ENCODE peak calls at places on chromosome 12, in six cellular contexts. B is cardiac fibroblast, J is choroid plexus epithelial cell, Y is BE2C, M is neural crest cell, H is epithelial cell of esophagus. F is an unnamed sample.

GRCh38 chr12:81797100-81797499 is 38.0 kb upstream of the PPFIA2 start:
- DNase-seq in B (peak), J (peak), Y (no peak), M (no peak), H (peak), F (no peak)

GRCh38 chr12:58359084-58359483 is 417.7 kb downstream of the ATP23 start:
- DNase-seq in B (peak), J (no peak), Y (no peak), M (no peak), H (no peak), F (no peak)

GRCh38 chr12:7864751-7865150 is 8.0 kb downstream of the SLC2A14 start:
- DNase-seq in B (no peak), J (no peak), Y (no peak), M (no peak), H (no peak), F (no peak)

GRCh38 chr12:59548930-59549329 is 46.9 kb upstream of the SLC16A7 start:
- DNase-seq in B (no peak), J (no peak), Y (no peak), M (no peak), H (no peak), F (no peak)

GRCh38 chr12:130194154-130194553 is 31.9 kb downstream of the FZD10 start:
- DNase-seq in B (no peak), J (no peak), Y (no peak), M (no peak), H (no peak), F (no peak)

GRCh38 chr12:104742551-104742961 is 215.5 kb downstream of the SLC41A2 start:
- DNase-seq in B (no peak), J (no peak), Y (peak), M (no peak), H (no peak), F (no peak)

GRCh38 chr12:2416158-2416557 is 363.4 kb downstream of the CACNA1C start:
- DNase-seq in B (no peak), J (no peak), Y (no peak), M (no peak), H (no peak), F (no peak)

GRCh38 chr12:5493018-5493417 is 61.1 kb downstream of the NTF3 start:
- DNase-seq in B (no peak), J (no peak), Y (no peak), M (no peak), H (no peak), F (no peak)

GRCh38 chr12:68331869-68332725 is at the start of gene MDM1:
- DNase-seq in B (peak), J (peak), Y (peak), M (peak), H (peak), F (peak)

GRCh38 chr12:5204271-5204670 is 160.6 kb downstream of the KCNA5 start:
- DNase-seq in B (no peak), J (no peak), Y (no peak), M (no peak), H (no peak), F (peak)

GRCh38 chr12:4857472-4858291 is 52.0 kb upstream of the KCNA1 start:
- DNase-seq in B (peak), J (peak), Y (peak), M (peak), H (peak), F (peak)

GRCh38 chr12:87280356-87280755 is 748.8 kb downstream of the C12orf50 start:
- DNase-seq in B (no peak), J (no peak), Y (no peak), M (no peak), H (no peak), F (no peak)

GRCh38 chr12:13794706-13795105 is 186.7 kb downstream of the GRIN2B start:
- DNase-seq in B (no peak), J (no peak), Y (no peak), M (no peak), H (no peak), F (no peak)

GRCh38 chr12:34124608-34125007 is 102.3 kb downstream of the ALG10 start:
- DNase-seq in B (no peak), J (no peak), Y (no peak), M (no peak), H (no peak), F (no peak)

GRCh38 chr12:25550186-25550585 is 2.9 kb downstream of the LMNTD1 start:
- DNase-seq in B (no peak), J (peak), Y (no peak), M (no peak), H (peak), F (no peak)

GRCh38 chr12:15163577-15163976 is 57.6 kb downstream of the RERG start:
- DNase-seq in B (no peak), J (peak), Y (no peak), M (no peak), H (no peak), F (no peak)

GRCh38 chr12:87185367-87185766 is 843.8 kb downstream of the C12orf50 start:
- DNase-seq in B (no peak), J (no peak), Y (no peak), M (no peak), H (no peak), F (no peak)

GRCh38 chr12:119693006-119693405 is 25.1 kb downstream of the PRKAB1 start:
- DNase-seq in B (peak), J (no peak), Y (peak), M (no peak), H (no peak), F (no peak)

GRCh38 chr12:12736759-12737676 is 19.9 kb downstream of the CDKN1B start:
- DNase-seq in B (peak), J (peak), Y (peak), M (no peak), H (peak), F (no peak)

GRCh38 chr12:42511656-42512055 is 77.9 kb downstream of the PRICKLE1 start:
- DNase-seq in B (no peak), J (no peak), Y (no peak), M (no peak), H (no peak), F (no peak)

GRCh38 chr12:79988368-79988767 is 53.5 kb upstream of the PPP1R12A start:
- DNase-seq in B (peak), J (peak), Y (no peak), M (no peak), H (no peak), F (no peak)

GRCh38 chr12:64652346-64652745 is 42.1 kb downstream of the RASSF3 start:
- DNase-seq in B (no peak), J (no peak), Y (no peak), M (no peak), H (no peak), F (no peak)

GRCh38 chr12:124872068-124872719 is 8.5 kb upstream of the SCARB1 start:
- DNase-seq in B (no peak), J (no peak), Y (no peak), M (no peak), H (no peak), F (no peak)

GRCh38 chr12:1920436-1920835 is 2.0 kb upstream of the CACNA2D4 start:
- DNase-seq in B (no peak), J (no peak), Y (no peak), M (no peak), H (no peak), F (no peak)

GRCh38 chr12:53497461-53497860 is 1.8 kb downstream of the MAP3K12 start:
- DNase-seq in B (no peak), J (no peak), Y (no peak), M (no peak), H (no peak), F (no peak)

GRCh38 chr12:47881826-47882427 is 22.9 kb downstream of the VDR start:
- DNase-seq in B (peak), J (peak), Y (no peak), M (no peak), H (peak), F (no peak)

GRCh38 chr12:12452326-12452725 is 95.4 kb downstream of the BORCS5 start:
- DNase-seq in B (no peak), J (no peak), Y (no peak), M (no peak), H (no peak), F (no peak)

GRCh38 chr12:102675672-102676071 is 195.3 kb upstream of the IGF1 start:
- DNase-seq in B (no peak), J (peak), Y (no peak), M (no peak), H (no peak), F (no peak)

GRCh38 chr12:124863409-124864325 is at the start of gene SCARB1:
- DNase-seq in B (peak), J (peak), Y (peak), M (peak), H (peak), F (peak)

GRCh38 chr12:10722905-10723866 is at the start of gene YBX3:
- DNase-seq in B (peak), J (peak), Y (no peak), M (peak), H (peak), F (peak)

GRCh38 chr12:117486840-117487659 is 125.6 kb upstream of the NOS1 start:
- DNase-seq in B (no peak), J (no peak), Y (no peak), M (no peak), H (peak), F (no peak)

GRCh38 chr12:77099799-77100198 is 34.4 kb upstream of the E2F7 start:
- DNase-seq in B (no peak), J (no peak), Y (no peak), M (no peak), H (no peak), F (no peak)

GRCh38 chr12:2358986-2359658 is 306.3 kb downstream of the CACNA1C start:
- DNase-seq in B (no peak), J (peak), Y (no peak), M (no peak), H (no peak), F (no peak)

GRCh38 chr12:75766263-75767160 is 255.1 kb upstream of the KRR1 start:
- DNase-seq in B (peak), J (peak), Y (no peak), M (no peak), H (peak), F (no peak)

GRCh38 chr12:57521475-57522018 is 1.1 kb upstream of the MBD6 start:
- DNase-seq in B (peak), J (peak), Y (peak), M (peak), H (peak), F (no peak)

GRCh38 chr12:70049596-70050360 is 193.5 kb upstream of the CNOT2 start:
- DNase-seq in B (no peak), J (no peak), Y (no peak), M (no peak), H (peak), F (no peak)

GRCh38 chr12:101920906-101921305 is 43.5 kb downstream of the DRAM1 start:
- DNase-seq in B (no peak), J (no peak), Y (no peak), M (no peak), H (no peak), F (no peak)

GRCh38 chr12:131493068-131493826 is 217.6 kb upstream of the SFSWAP start:
- DNase-seq in B (no peak), J (no peak), Y (no peak), M (no peak), H (no peak), F (no peak)

GRCh38 chr12:93572712-93573551 is 457 bp downstream of the SOCS2 start:
- DNase-seq in B (peak), J (peak), Y (peak), M (peak), H (peak), F (no peak)

GRCh38 chr12:42130670-42131402 is 13.8 kb downstream of the GXYLT1 start:
- DNase-seq in B (peak), J (peak), Y (no peak), M (no peak), H (peak), F (no peak)

DNA sequence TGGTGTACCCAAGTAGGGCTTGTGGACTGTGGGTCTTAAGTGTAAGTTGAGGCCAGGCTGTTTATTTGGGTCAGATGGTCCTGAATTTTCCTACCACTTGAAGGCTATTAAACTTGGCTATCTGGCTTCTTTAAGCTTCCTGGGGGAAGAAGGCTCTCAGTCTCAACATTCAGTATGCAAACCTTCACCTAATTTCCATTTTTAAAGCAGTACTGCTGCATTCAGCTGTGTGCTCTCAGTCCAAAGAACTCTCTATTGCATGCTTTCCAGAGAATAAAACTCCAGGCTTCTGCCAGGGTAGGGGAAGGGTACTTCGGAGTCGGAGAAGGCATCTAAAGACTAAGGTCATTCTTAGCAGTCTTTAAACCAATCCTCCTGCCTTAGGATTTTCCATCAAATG is 124.4 kb downstream of the HELB start:
- DNase-seq in B (no peak), J (no peak), Y (no peak), M (no peak), H (no peak), F (no peak)
- TF ChIP-seq CTCF in B (no peak), J (no peak), Y (no peak), M (no peak), H (no peak), F (no peak)

GRCh38 chr12:120853188-120853587 is 51.0 kb downstream of the SPPL3 start:
- DNase-seq in B (peak), J (peak), Y (no peak), M (no peak), H (no peak), F (no peak)

GRCh38 chr12:120855823-120856589 is 48.2 kb downstream of the SPPL3 start:
- DNase-seq in B (no peak), J (no peak), Y (no peak), M (no peak), H (no peak), F (no peak)

GRCh38 chr12:120854804-120855203 is 49.4 kb downstream of the SPPL3 start:
- DNase-seq in B (no peak), J (no peak), Y (no peak), M (no peak), H (no peak), F (no peak)

GRCh38 chr12:120858306-120859088 is 45.7 kb downstream of the SPPL3 start:
- DNase-seq in B (no peak), J (no peak), Y (no peak), M (no peak), H (no peak), F (no peak)

GRCh38 chr12:120856980-120857379 is 47.2 kb downstream of the SPPL3 start:
- DNase-seq in B (no peak), J (no peak), Y (no peak), M (no peak), H (peak), F (no peak)
- TF ChIP-seq CTCF in B (peak), J (peak), Y (peak), M (no peak), H (peak), F (peak)

GRCh38 chr12:114858388-114859146 is 174.6 kb upstream of the TBX3 start:
- DNase-seq in B (no peak), J (no peak), Y (no peak), M (no peak), H (peak), F (no peak)
- TF ChIP-seq CTCF in B (peak), J (peak), Y (peak), M (peak), H (peak), F (no peak)

DNA sequence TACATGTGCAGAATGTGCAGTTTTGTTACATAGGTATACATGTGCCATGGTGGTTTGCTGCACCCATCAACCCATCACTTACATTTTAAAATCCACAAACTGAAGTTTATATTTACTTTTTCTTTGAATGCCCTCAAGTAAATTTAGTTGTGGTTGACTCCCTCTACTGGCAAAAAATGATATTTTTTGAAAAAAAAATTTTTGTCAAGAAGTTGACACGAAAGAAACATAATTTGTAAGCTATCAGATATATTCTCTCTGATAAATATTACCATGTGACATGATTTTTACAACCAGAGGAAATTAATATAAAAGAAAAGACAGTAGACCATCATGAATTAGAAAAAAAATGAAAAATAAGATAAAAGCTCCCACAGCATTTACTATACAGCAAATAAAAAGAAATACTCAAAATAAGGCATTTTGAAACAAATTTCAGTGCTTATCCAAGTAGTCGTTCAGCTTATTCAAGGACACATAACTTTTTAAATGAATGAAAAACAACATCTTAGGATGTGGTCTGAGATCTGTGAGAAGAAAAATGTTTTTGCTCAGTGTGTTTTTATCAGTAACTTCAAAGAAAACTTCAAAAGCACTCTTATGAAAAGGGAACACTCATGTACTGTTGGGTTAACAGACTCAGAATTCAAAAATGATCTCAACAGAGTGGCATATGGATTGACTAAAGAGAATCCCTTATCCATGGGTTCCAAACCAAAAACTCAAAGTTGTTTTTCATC is 30.0 kb upstream of the GRIP1 start:
- DNase-seq in B (peak), J (peak), Y (no peak), M (no peak), H (peak), F (no peak)
- TF ChIP-seq CTCF in B (peak), J (peak), Y (peak), M (peak), H (no peak), F (peak)

GRCh38 chr12:121226399-121226798 is 16.5 kb downstream of the P2RX4 start:
- DNase-seq in B (no peak), J (no peak), Y (no peak), M (no peak), H (no peak), F (no peak)

GRCh38 chr12:121222847-121223246 is 12.9 kb downstream of the P2RX4 start:
- DNase-seq in B (no peak), J (no peak), Y (no peak), M (no peak), H (no peak), F (no peak)

GRCh38 chr12:121223947-121224285 is 14.0 kb downstream of the P2RX4 start:
- DNase-seq in B (no peak), J (no peak), Y (no peak), M (no peak), H (no peak), F (no peak)

GRCh38 chr12:121224591-121224990 is 14.7 kb downstream of the P2RX4 start:
- DNase-seq in B (no peak), J (no peak), Y (no peak), M (no peak), H (no peak), F (no peak)

GRCh38 chr12:121223283-121223946 is 13.5 kb downstream of the P2RX4 start:
- DNase-seq in B (no peak), J (peak), Y (peak), M (no peak), H (peak), F (no peak)
- TF ChIP-seq CTCF in B (peak), J (peak), Y (peak), M (no peak), H (peak), F (peak)

DNA sequence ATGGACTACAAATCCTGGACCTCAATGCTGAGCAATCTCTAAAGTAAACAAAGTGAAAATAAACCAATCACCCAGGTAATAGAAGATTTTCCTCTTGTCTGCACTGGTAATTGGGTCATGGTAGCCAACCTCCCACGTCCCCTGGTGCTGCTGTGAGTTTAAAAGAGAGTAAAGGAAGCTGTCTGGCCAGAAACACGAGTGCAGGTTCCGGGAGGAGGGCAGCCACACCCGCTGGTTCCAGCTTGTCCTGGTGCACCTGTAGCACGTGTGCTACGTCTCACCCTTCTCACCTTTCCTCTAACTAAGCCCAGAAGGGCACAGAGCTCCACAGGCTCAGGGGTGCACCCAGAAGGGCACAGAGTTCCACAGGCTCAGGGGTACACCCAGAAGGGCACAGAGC is 5.4 kb downstream of the CRACR2A start:
- DNase-seq in B (no peak), J (no peak), Y (no peak), M (no peak), H (peak), F (no peak)
- TF ChIP-seq CTCF in B (no peak), J (no peak), Y (no peak), M (no peak), H (no peak), F (no peak)

GRCh38 chr12:51377099-51377984 is 13.9 kb downstream of the GALNT6 start:
- DNase-seq in B (peak), J (no peak), Y (no peak), M (no peak), H (no peak), F (no peak)
- TF ChIP-seq CTCF in B (no peak), J (peak), Y (peak), M (no peak), H (no peak), F (no peak)

GRCh38 chr12:6620137-6620884 is 13.1 kb upstream of the CHD4 start:
- DNase-seq in B (peak), J (peak), Y (no peak), M (peak), H (peak), F (no peak)
- TF ChIP-seq CTCF in B (peak), J (peak), Y (no peak), M (peak), H (peak), F (no peak)

DNA sequence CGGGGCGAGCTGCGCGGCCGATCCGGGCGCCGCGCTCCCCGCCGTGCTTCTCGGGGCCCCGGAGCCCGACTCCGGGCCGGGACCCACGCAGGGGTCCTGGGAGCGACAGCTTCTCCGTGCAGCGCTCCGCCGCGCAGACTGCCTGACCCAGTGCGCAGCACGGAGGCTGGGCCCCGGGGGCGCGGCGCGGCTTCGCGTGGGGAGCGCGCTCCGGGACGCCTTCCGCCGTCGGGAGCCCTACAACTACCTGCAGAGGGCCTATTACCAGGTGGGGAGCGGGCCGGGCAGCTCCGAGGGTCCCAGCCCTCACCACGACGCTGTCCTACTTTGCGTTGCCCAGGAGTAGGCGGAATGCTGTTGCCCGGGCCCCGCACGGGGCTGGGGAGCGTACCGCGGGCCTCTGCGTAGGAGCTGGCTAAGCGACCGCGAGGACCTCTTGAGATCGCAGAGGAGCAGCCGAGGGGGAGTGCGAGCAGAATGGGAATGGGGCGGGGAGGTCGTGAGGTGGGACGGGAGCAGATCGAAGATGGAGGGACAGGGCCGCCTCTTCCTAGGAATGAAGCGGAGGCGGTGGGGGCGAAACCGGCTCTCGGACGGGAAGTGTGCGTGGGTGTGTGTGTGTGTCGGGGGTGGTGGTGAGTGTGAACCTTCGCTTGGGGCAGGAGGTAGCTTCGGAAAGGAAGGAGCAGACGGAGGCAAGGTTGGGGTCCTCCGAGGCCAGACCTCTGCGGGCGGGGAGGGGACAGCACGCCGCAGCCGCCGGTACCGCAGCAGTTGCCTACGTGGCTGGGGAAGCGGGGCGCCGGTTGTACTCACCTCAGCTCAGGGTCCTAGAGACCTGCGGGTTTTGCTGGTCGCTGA is 694 bp downstream of the P3H3 start:
- DNase-seq in B (peak), J (peak), Y (no peak), M (no peak), H (peak), F (no peak)
- TF ChIP-seq CTCF in B (no peak), J (no peak), Y (no peak), M (no peak), H (no peak), F (no peak)

F was measured in D721Med.